ENCODE peak calls at places on chromosomes 16 and 17, in seven cellular contexts. C, F, T, S, D, M and X are unnamed samples.

GRCh38 chr16:19389246-19389645 is 28.4 kb upstream of the TMC5 start:
- DNase-seq in M (peak), C (peak), F (peak), S (no peak), D (no peak), T (no peak), X (no peak)

GRCh38 chr16:51119576-51120288 is 31.3 kb downstream of the SALL1 start:
- DNase-seq in T (no peak), M (peak), F (no peak), C (no peak), S (no peak), D (no peak), X (no peak)

GRCh38 chr17:60422162-60422665 is at the start of gene CHCT1:
- DNase-seq in C (no peak), D (no peak), T (no peak), M (no peak), F (peak), S (peak), X (peak)

GRCh38 chr16:83744521-83744981 is 63.2 kb upstream of the HSBP1 start:
- DNase-seq in T (no peak), M (no peak), C (no peak), F (peak), D (no peak), S (peak), X (peak)

GRCh38 chr16:88437367-88437964 is 15.6 kb upstream of the ZFPM1 start:
- DNase-seq in D (peak), C (peak), M (peak), S (peak), F (peak), T (no peak), X (no peak)

GRCh38 chr16:4733747-4734062 is 366 bp downstream of the ANKS3 start:
- DNase-seq in M (no peak), S (no peak), D (no peak), T (no peak), F (no peak), C (no peak), X (no peak)

GRCh38 chr17:41065829-41066624 is at the start of gene KRTAP2-4:
- DNase-seq in T (no peak), F (no peak), S (no peak), D (peak), M (peak), C (no peak), X (no peak)

GRCh38 chr17:64081802-64082799 is 47.8 kb downstream of the ERN1 start:
- DNase-seq in S (no peak), C (no peak), M (peak), D (peak), T (no peak), F (no peak), X (no peak)

GRCh38 chr16:71479420-71479819 is 9.7 kb downstream of the ZNF19 start:
- DNase-seq in F (peak), D (no peak), C (no peak), T (no peak), M (peak), S (no peak), X (no peak)

GRCh38 chr17:82297280-82297803 is 20.1 kb downstream of the CD7 start:
- DNase-seq in M (no peak), C (peak), S (peak), D (no peak), F (peak), T (peak), X (peak)

GRCh38 chr17:8855477-8856204 is 11.8 kb downstream of the PIK3R6 start:
- DNase-seq in M (no peak), F (no peak), T (no peak), S (no peak), D (no peak), C (no peak), X (peak)

GRCh38 chr16:88464447-88465318 is 11.6 kb downstream of the ZFPM1 start:
- DNase-seq in T (no peak), D (no peak), S (no peak), C (no peak), M (no peak), F (no peak), X (no peak)

GRCh38 chr17:27081002-27081638 is 212.8 kb upstream of the WSB1 start:
- DNase-seq in C (no peak), T (no peak), S (no peak), M (no peak), D (no peak), F (no peak), X (no peak)

GRCh38 chr17:76772842-76773521 is 35.1 kb downstream of the MFSD11 start:
- DNase-seq in T (no peak), D (peak), F (no peak), S (no peak), M (peak), C (no peak), X (no peak)

GRCh38 chr17:67221062-67221998 is 23.7 kb downstream of the HELZ start:
- DNase-seq in D (peak), T (no peak), F (peak), C (no peak), M (peak), S (no peak), X (no peak)

GRCh38 chr17:31095239-31096105 is 695 bp downstream of the NF1 start:
- DNase-seq in C (peak), M (peak), F (peak), T (peak), D (no peak), S (peak), X (peak)

GRCh38 chr17:76026714-76027158 is 370 bp downstream of the EVPL start:
- DNase-seq in M (no peak), C (no peak), T (no peak), F (no peak), D (no peak), S (peak), X (no peak)

GRCh38 chr16:89606006-89606405 is 7.4 kb upstream of the DPEP1 start:
- DNase-seq in S (no peak), T (no peak), F (no peak), C (no peak), M (no peak), D (no peak), X (no peak)

GRCh38 chr16:14500791-14501190 is 129.3 kb downstream of the PARN start:
- DNase-seq in D (no peak), C (no peak), S (no peak), T (no peak), M (no peak), F (no peak), X (no peak)

GRCh38 chr16:4915226-4915761 is 21.7 kb downstream of the PPL start:
- DNase-seq in D (peak), T (no peak), F (no peak), S (no peak), M (peak), C (no peak), X (no peak)

GRCh38 chr17:4487820-4488716 is 10.6 kb upstream of the SPNS2 start:
- DNase-seq in S (no peak), C (no peak), T (no peak), F (no peak), D (no peak), M (no peak), X (no peak)

GRCh38 chr16:85819245-85819644 is 19.8 kb downstream of the COX4I1 start:
- DNase-seq in T (peak), M (peak), D (peak), S (no peak), C (peak), F (peak), X (no peak)
- TF ChIP-seq CTCF in T (peak), M (peak), D (peak), S (peak), C (peak), F (peak), X (peak)

GRCh38 chr17:40019140-40019991 is 4.1 kb downstream of the CSF3 start:
- DNase-seq in S (peak), F (peak), C (no peak), D (no peak), T (no peak), M (no peak), X (no peak)
- TF ChIP-seq POLR2A in S (no peak), F (no peak), C (no peak), D (no peak), T (no peak), M (no peak), X (no peak)

DNA sequence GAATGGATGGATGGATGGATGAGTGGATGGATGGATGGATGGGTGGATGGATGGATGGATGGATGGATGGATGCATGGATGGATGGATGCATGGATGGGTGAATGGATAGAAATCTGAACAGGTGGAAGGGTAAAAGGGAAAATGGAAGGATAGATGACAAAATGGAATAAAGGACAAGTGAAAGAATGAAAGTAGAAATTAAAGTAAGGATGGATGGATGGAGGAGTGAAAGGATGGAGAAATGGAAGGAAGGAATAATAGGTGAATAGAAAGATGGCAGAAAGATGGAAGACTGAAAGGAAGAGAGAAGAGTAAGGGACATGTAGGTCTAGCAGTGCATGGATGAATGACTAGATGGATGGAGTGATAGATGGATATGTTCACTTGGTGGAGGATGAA is 29.9 kb downstream of the VWA3A start:
- DNase-seq in M (no peak), S (no peak), D (no peak), T (no peak), C (no peak), F (no peak), X (no peak)
- H3K4me3 ChIP-seq in M (no peak), S (no peak), D (no peak), T (no peak), C (no peak), F (no peak), X (no peak)

DNA sequence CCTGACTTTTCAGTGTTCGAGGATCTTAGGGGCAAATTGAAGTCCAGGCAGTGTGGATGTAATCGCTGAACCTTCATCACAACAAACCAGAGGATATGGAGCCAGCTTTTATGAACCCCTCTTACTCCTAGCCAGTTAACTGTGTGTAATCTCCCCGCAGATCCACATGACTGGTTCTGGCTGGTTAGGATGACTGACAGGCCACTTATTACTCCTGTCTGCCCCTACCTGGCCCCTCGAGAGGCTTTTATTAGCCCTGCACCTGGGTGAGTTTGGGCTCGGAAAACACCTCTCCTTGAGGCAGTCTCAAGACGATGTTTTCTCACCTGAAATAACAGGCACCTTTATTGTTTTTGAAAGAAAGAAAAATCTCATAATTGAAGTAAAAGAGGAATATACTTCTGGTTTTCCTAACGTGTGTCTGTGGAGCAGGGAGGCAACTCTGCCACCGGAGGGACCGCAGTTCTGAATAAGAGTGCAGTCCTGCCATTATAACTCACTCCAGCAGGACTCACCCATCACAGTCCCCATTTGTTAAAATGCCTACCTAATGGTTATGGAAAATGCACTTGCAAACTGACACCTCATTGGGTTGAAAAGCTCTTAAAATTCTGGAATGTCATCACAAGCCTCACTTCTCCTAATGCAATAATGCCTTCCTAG is 291.9 kb upstream of the N4BP1 start:
- DNase-seq in C (no peak), D (peak), T (no peak), M (no peak), F (no peak), S (no peak), X (no peak)
- TF ChIP-seq CTCF in C (no peak), D (peak), T (no peak), M (no peak), F (no peak), S (no peak), X (no peak)

GRCh38 chr16:17031484-17032268 is 439.1 kb downstream of the XYLT1 start:
- DNase-seq in F (no peak), T (no peak), S (no peak), M (no peak), D (no peak), C (no peak), X (no peak)
- TF ChIP-seq POLR2A in F (no peak), T (no peak), S (no peak), M (no peak), D (no peak), C (no peak), X (no peak)

GRCh38 chr17:46817901-46818209 is 637 bp downstream of the WNT3 start:
- DNase-seq in F (no peak), T (no peak), S (no peak), M (no peak), D (no peak), C (no peak), X (no peak)
- H3K4me3 ChIP-seq in F (no peak), T (no peak), S (no peak), M (no peak), D (no peak), C (no peak), X (peak)